ENCODE peak calls at places on chromosomes 1 and 21, in seven cellular contexts. W is spleen, Q is HCT116, H is stomach, J is H1, C is K562, B is endothelial cell of umbilical vein. E is an unnamed sample.

GRCh38 chr21:18191139-18191538 is 53.5 kb upstream of the CHODL start:
- DNase-seq in Q (no peak), B (no peak), W (no peak), C (no peak), J (no peak), H (no peak), E (no peak)

GRCh38 chr1:39788758-39789570 is at the start of gene BMP8B:
- DNase-seq in C (peak; percentile 99), Q (peak; percentile 37), W (peak; percentile 89), J (no peak), H (peak; percentile 73), B (no peak), E (no peak)

GRCh38 chr1:234862944-234863515 is 253.1 kb upstream of the IRF2BP2 start:
- DNase-seq in J (no peak), Q (no peak), C (no peak), H (peak; percentile 69), W (peak; percentile 80), B (peak; percentile 96), E (no peak)

GRCh38 chr1:2030076-2030870 is 11.1 kb downstream of the GABRD start:
- DNase-seq in W (no peak), H (no peak), Q (no peak), C (no peak), B (no peak), J (no peak), E (no peak)

GRCh38 chr1:32967863-32968571 is 3.4 kb upstream of the RNF19B start:
- DNase-seq in W (no peak), C (no peak), B (no peak), H (no peak), Q (no peak), J (no peak), E (no peak)

GRCh38 chr1:164263540-164263939 is 295.4 kb upstream of the PBX1 start:
- DNase-seq in Q (no peak), H (no peak), C (no peak), B (no peak), W (no peak), J (no peak), E (no peak)

GRCh38 chr1:211697356-211697755 is 21.9 kb upstream of the NEK2 start:
- DNase-seq in W (peak; percentile 86), C (no peak), Q (no peak), J (no peak), B (no peak), H (no peak), E (no peak)

GRCh38 chr1:217881131-217881543 is 250.0 kb downstream of the SPATA17 start:
- DNase-seq in B (no peak), H (no peak), C (no peak), J (no peak), Q (no peak), W (no peak), E (no peak)

GRCh38 chr1:5575396-5576110 is 416.7 kb downstream of the NPHP4 start:
- DNase-seq in J (no peak), C (no peak), Q (no peak), W (no peak), H (peak; percentile 17), B (no peak), E (no peak)

GRCh38 chr1:22526677-22527076 is 36.6 kb upstream of the EPHA8 start:
- DNase-seq in C (no peak), B (no peak), Q (no peak), W (no peak), J (no peak), H (no peak), E (no peak)

GRCh38 chr1:186304982-186305949 is 69.8 kb downstream of the TPR start:
- DNase-seq in Q (peak; percentile 33), H (no peak), B (peak; percentile 79), J (no peak), W (no peak), C (peak; percentile 53), E (peak; percentile 25)

GRCh38 chr1:203183828-203184227 is 2.7 kb downstream of the CHI3L1 start:
- DNase-seq in Q (no peak), B (no peak), J (no peak), H (no peak), C (no peak), W (peak; percentile 44), E (no peak)

GRCh38 chr1:61083799-61084385 is 1.5 kb downstream of the NFIA start:
- DNase-seq in Q (no peak), J (no peak), C (no peak), W (no peak), H (no peak), B (peak; percentile 67), E (peak; percentile 18)

GRCh38 chr1:195173753-195174152 is 1434.5 kb downstream of the KCNT2 start:
- DNase-seq in B (no peak), W (no peak), J (no peak), Q (no peak), H (no peak), C (no peak), E (no peak)

GRCh38 chr1:48793863-48794262 is 17.2 kb upstream of the BEND5 start:
- DNase-seq in B (no peak), Q (no peak), J (no peak), W (peak; percentile 79), C (no peak), H (no peak), E (no peak)

GRCh38 chr1:151832318-151832984 is 849 bp upstream of the RORC start:
- DNase-seq in B (no peak), J (no peak), W (no peak), H (peak; percentile 98), C (no peak), Q (no peak), E (no peak)

GRCh38 chr1:240801445-240801844 is 189.5 kb upstream of the GREM2 start:
- DNase-seq in B (no peak), W (no peak), C (no peak), Q (no peak), H (no peak), J (no peak), E (no peak)

GRCh38 chr21:32261929-32262328 is 16.9 kb downstream of the MIS18A start:
- DNase-seq in B (no peak), J (no peak), H (no peak), C (no peak), Q (no peak), W (no peak), E (no peak)

GRCh38 chr1:90402893-90403849 is 313.9 kb downstream of the BARHL2 start:
- DNase-seq in C (no peak), H (peak; percentile 47), J (peak; percentile 56), Q (peak; percentile 94), B (peak; percentile 99), W (no peak), E (peak; percentile 98)

GRCh38 chr1:165467706-165468105 is 22.8 kb upstream of the RXRG start:
- DNase-seq in W (no peak), H (no peak), Q (no peak), B (no peak), C (no peak), J (no peak), E (no peak)

DNA sequence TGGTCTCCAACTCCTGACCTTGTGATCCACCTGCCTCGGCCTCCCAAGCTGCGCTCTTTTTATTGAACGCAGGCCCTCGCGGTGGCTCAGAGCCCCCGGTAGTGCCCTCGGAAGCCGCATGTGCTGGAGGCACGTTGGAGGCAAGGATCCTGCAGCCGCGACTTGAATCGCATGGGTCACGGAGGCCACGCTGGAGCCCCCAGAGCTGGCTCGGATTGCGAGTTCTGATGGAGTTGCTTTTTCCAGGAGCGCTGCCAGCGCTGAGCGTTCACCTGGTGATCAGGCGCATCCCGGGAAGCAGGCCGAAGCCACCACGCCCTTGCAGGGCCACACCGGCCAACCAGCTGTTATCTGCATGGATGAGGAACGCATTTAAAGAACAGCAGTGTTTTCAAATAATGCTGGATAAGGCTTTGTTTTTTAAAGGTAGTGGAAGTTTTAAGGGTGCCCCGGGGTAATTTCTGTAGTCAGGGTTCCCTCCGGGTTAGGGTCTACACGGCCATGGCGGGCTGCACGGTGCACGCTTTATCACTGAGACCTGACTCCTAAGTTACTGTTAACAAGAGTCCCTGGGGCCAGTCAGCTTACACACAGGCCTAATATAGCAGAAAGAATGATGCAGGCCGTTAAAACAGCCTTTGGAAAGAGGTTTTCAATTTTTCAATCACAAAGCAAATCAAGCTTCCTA is 6.2 kb downstream of the S100B start:
- DNase-seq in C (no peak), Q (no peak), H (no peak), J (no peak), W (no peak), B (no peak), E (no peak)
- TF ChIP-seq POLR2AphosphoS5 in C (no peak), Q (no peak), H (no peak), J (no peak), W (no peak), B (no peak), E (no peak)

GRCh38 chr1:198259336-198260109 is 102.7 kb downstream of the NEK7 start:
- DNase-seq in W (no peak), Q (no peak), B (no peak), C (no peak), J (no peak), H (no peak), E (no peak)
- TF ChIP-seq POLR2AphosphoS5 in W (no peak), Q (no peak), B (no peak), C (no peak), J (no peak), H (no peak), E (no peak)

GRCh38 chr1:232963366-232963765 is 13.0 kb downstream of the NTPCR start:
- DNase-seq in W (no peak), C (no peak), Q (no peak), H (no peak), J (no peak), B (peak; percentile 93), E (no peak)

GRCh38 chr1:232965124-232965911 is 14.9 kb downstream of the NTPCR start:
- DNase-seq in Q (no peak), W (no peak), J (no peak), C (no peak), H (no peak), B (no peak), E (no peak)

GRCh38 chr1:232966663-232967062 is 16.3 kb downstream of the NTPCR start:
- DNase-seq in B (no peak), Q (no peak), W (no peak), H (peak; percentile 64), J (no peak), C (no peak), E (no peak)

GRCh38 chr1:232968396-232968795 is 18.0 kb downstream of the NTPCR start:
- DNase-seq in Q (no peak), J (no peak), H (no peak), W (no peak), C (no peak), B (no peak), E (no peak)

GRCh38 chr1:232965912-232966217 is 15.5 kb downstream of the NTPCR start:
- DNase-seq in Q (no peak), C (no peak), J (no peak), B (no peak), W (no peak), H (no peak), E (no peak)
- TF ChIP-seq POLR2AphosphoS5 in Q (no peak), C (no peak), J (no peak), B (no peak), W (no peak), H (no peak), E (no peak)

DNA sequence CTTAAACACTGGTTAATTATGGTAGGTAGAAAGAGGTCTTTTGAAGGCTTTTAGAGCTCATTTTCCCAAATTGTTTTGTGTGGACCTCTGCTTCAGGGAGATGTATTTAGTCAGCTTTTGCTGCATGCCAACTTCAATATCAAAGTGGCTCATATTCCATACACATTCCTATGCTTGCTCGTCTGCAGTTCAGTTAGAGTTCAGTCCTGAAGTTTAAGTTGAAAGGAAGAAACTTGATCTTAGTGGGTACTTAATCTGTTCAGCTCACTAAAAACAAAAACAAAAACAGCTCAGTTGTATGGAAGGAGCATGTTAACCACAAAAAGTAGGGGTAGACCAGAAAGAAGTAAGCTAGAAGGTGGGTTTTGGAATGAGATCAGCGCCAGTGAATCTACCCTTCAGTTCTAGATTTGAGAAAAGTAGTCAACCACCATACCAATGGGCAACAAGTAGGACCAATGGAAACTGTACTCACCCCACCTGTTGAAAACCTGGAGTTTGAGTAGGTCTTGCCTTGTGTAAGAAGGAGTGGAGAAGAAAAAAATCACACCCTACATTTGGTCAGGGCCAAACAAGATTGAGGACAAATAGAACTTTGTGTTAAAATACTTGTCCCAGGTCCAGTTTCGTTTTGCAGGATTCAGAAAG is 58.0 kb downstream of the LEPR start:
- DNase-seq in W (no peak), B (no peak), J (no peak), Q (no peak), C (no peak), H (no peak), E (no peak)
- TF ChIP-seq POLR2AphosphoS5 in W (no peak), B (no peak), J (no peak), Q (no peak), C (no peak), H (no peak), E (no peak)

E was measured in Panc1.